ENCODE peak calls at places on chromosomes 6 and 20, in six cellular contexts. U is right lobe of liver, P is breast epithelium, Z is transverse colon, D is tibial nerve, Y is A549. I is an unnamed sample.

GRCh38 chr6:99547526-99547925 is 20.9 kb downstream of the CCNC start:
- DNase-seq in U (no peak), P (no peak), Z (no peak), D (no peak), Y (no peak), I (no peak)

GRCh38 chr6:142172758-142173157 is 25.7 kb downstream of the VTA1 start:
- DNase-seq in U (no peak), P (no peak), Z (no peak), D (no peak), Y (no peak), I (no peak)

GRCh38 chr6:7148100-7148822 is 40.5 kb downstream of the RREB1 start:
- DNase-seq in U (no peak), P (no peak), Z (no peak), D (no peak), Y (no peak), I (no peak)

GRCh38 chr20:14512856-14513255 is 175.4 kb upstream of the FLRT3 start:
- DNase-seq in U (no peak), P (no peak), Z (no peak), D (no peak), Y (no peak), I (peak; percentile 19)

GRCh38 chr6:101208152-101208551 is 185.4 kb upstream of the GRIK2 start:
- DNase-seq in U (no peak), P (no peak), Z (peak; percentile 68), D (no peak), Y (no peak), I (no peak)

GRCh38 chr20:58514321-58515239 is 619 bp downstream of the APCDD1L start:
- DNase-seq in U (no peak), P (no peak), Z (no peak), D (no peak), Y (no peak), I (no peak)

GRCh38 chr6:151807513-151808330 is at the start of gene ESR1:
- DNase-seq in U (no peak), P (peak; percentile 90), Z (peak; percentile 13), D (no peak), Y (no peak), I (peak; percentile 50)

GRCh38 chr6:146950351-146950835 is 253.8 kb upstream of the STXBP5 start:
- DNase-seq in U (peak; percentile 23), P (no peak), Z (peak; percentile 7), D (no peak), Y (peak; percentile 17), I (no peak)

GRCh38 chr6:156778615-156779205 is 1.5 kb downstream of the ARID1B start:
- DNase-seq in U (peak; percentile 64), P (peak; percentile 59), Z (peak; percentile 65), D (peak; percentile 23), Y (peak; percentile 42), I (peak; percentile 64)

GRCh38 chr20:49700411-49701185 is 13.1 kb downstream of the B4GALT5 start:
- DNase-seq in U (no peak), P (no peak), Z (no peak), D (no peak), Y (peak; percentile 87), I (no peak)

GRCh38 chr6:139510040-139510815 is 135.8 kb upstream of the CITED2 start:
- DNase-seq in U (no peak), P (no peak), Z (no peak), D (no peak), Y (no peak), I (no peak)

GRCh38 chr6:144265390-144265789 is 19.7 kb upstream of the UTRN start:
- DNase-seq in U (no peak), P (no peak), Z (no peak), D (no peak), Y (peak; percentile 66), I (no peak)

GRCh38 chr20:53655909-53656652 is 62.4 kb upstream of the ZNF217 start:
- DNase-seq in U (no peak), P (no peak), Z (no peak), D (no peak), Y (no peak), I (no peak)

GRCh38 chr6:54441020-54441419 is 132.8 kb downstream of the TINAG start:
- DNase-seq in U (no peak), P (no peak), Z (no peak), D (no peak), Y (no peak), I (no peak)

GRCh38 chr6:24060982-24061754 is 64.8 kb upstream of the NRSN1 start:
- DNase-seq in U (no peak), P (no peak), Z (no peak), D (no peak), Y (no peak), I (no peak)

GRCh38 chr20:42492998-42493397 is 696.7 kb downstream of the PTPRT start:
- DNase-seq in U (no peak), P (no peak), Z (no peak), D (no peak), Y (no peak), I (no peak)

GRCh38 chr6:14275493-14275851 is 157.9 kb downstream of the CD83 start:
- DNase-seq in U (no peak), P (no peak), Z (no peak), D (no peak), Y (no peak), I (no peak)

GRCh38 chr6:96942676-96943075 is 18.1 kb downstream of the KLHL32 start:
- DNase-seq in U (no peak), P (no peak), Z (no peak), D (no peak), Y (no peak), I (no peak)

GRCh38 chr6:25404693-25405169 is 125.6 kb downstream of the CARMIL1 start:
- DNase-seq in U (no peak), P (no peak), Z (peak; percentile 56), D (no peak), Y (no peak), I (no peak)

GRCh38 chr6:166477647-166478365 is 95.1 kb upstream of the MPC1 start:
- DNase-seq in U (no peak), P (peak; percentile 50), Z (no peak), D (no peak), Y (no peak), I (no peak)

GRCh38 chr6:170423814-170424633 is 117.5 kb downstream of the FAM120B start:
- DNase-seq in U (no peak), P (no peak), Z (no peak), D (no peak), Y (no peak), I (no peak)

GRCh38 chr20:41169791-41170351 is 32.5 kb downstream of the PLCG1 start:
- DNase-seq in U (peak; percentile 6), P (peak; percentile 36), Z (peak; percentile 4), D (no peak), Y (no peak), I (peak; percentile 3)

GRCh38 chr20:4488407-4489339 is 233.0 kb upstream of the PRND start:
- DNase-seq in U (no peak), P (no peak), Z (no peak), D (no peak), Y (no peak), I (no peak)

GRCh38 chr6:110720066-110720465 is 95.2 kb downstream of the CDK19 start:
- DNase-seq in U (no peak), P (no peak), Z (no peak), D (no peak), Y (no peak), I (no peak)

GRCh38 chr6:8180327-8181161 is 78.2 kb upstream of the EEF1E1 start:
- DNase-seq in U (no peak), P (no peak), Z (no peak), D (no peak), Y (no peak), I (peak; percentile 62)

GRCh38 chr20:53763707-53764415 is 170.2 kb upstream of the ZNF217 start:
- DNase-seq in U (peak; percentile 29), P (no peak), Z (peak; percentile 51), D (no peak), Y (peak; percentile 96), I (no peak)

GRCh38 chr6:27442932-27443331 is 30.0 kb downstream of the ZNF184 start:
- DNase-seq in U (no peak), P (no peak), Z (no peak), D (no peak), Y (no peak), I (no peak)
- TF ChIP-seq POLR2A in U (no peak), P (no peak), Z (no peak), D (no peak), Y (no peak), I (no peak)

DNA sequence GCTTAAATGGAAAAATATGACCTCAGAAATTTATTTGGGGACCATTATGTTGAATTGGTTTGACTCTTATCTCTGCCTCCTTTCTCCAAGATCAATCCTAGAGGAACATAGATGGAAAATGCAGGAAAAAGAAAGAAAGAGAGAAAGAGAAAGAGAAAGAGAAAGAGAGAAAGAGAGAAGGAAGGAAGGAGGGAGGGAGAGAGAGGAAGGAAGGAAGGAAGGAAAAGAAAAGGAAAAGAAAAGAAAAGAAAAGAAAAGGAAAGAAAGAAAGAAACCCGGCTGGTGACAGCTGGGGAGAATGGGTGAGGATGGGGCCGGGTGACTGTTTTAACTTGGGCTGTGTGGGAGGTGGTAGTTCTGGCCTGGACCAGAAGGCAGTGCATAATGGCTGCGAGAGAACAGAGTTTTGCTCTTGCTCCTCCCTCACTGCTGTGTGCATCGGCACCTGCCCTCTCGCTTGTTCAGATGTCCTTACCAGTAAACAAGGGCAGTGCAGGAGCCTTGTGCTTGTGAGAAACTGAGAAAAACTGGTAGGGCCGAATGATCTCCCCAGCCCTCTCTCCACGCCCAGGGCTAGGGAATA is 24.7 kb downstream of the GLO1 start:
- DNase-seq in U (no peak), P (no peak), Z (peak; percentile 11), D (no peak), Y (no peak), I (no peak)
- H3K27ac ChIP-seq in U (no peak overlapping the region), P (no peak overlapping the region), Z (peak overlapping the region; percentile 55), D (peak overlapping the region; percentile 57), Y (no peak overlapping the region), I (no peak overlapping the region)

GRCh38 chr20:62558779-62559178 is 83.0 kb upstream of the GATA5 start:
- DNase-seq in U (no peak), P (no peak), Z (no peak), D (no peak), Y (no peak), I (no peak)

GRCh38 chr20:62557425-62557824 is 81.6 kb upstream of the GATA5 start:
- DNase-seq in U (no peak), P (no peak), Z (no peak), D (no peak), Y (peak; percentile 37), I (no peak)

GRCh38 chr20:62555642-62556420 is 80.0 kb upstream of the GATA5 start:
- DNase-seq in U (peak; percentile 72), P (no peak), Z (no peak), D (no peak), Y (no peak), I (no peak)

GRCh38 chr20:62560162-62560561 is 82.1 kb upstream of the SLCO4A1 start:
- DNase-seq in U (no peak), P (no peak), Z (no peak), D (no peak), Y (no peak), I (no peak)

DNA sequence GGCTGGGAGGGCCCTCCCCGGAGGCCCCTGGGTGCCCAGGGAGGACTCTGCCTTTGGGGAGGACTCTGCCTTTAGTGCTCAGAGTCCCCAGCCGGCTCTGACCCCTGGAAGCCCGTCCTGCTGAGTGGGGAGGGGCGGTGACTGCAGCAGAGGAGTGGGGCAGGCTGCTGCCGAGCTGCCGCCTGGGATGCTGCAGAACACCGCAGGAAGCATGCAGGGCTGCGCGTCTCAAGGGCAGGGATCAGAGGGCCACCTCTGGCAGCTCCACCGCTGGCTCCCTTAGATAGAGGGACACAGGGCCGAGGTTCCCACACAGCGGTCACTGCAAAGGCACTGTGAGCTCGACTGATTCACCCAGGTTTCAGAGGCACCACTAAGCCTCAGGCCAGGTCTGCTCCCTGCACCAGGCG is 82.2 kb upstream of the GATA5 start:
- DNase-seq in U (no peak), P (no peak), Z (no peak), D (no peak), Y (no peak), I (no peak)
- H3K4me1 ChIP-seq in U (peaks cover 4% of the 10 kb centered on the region), P (no peaks in the 10 kb centered on the region), Z (peaks cover 28% of the 10 kb centered on the region), D (no peaks in the 10 kb centered on the region), Y (peaks cover 3% of the 10 kb centered on the region), I (no peaks in the 10 kb centered on the region)

GRCh38 chr6:30101939-30102700 is 10.8 kb downstream of the TRIM31 start:
- DNase-seq in U (peak; percentile 96), P (peak; percentile 89), Z (peak; percentile 92), D (peak; percentile 74), Y (peak; percentile 81), I (peak; percentile 93)
- TF ChIP-seq POLR2A in U (peak; percentile 81), P (peak; percentile 47), Z (peak; percentile 95), D (peak; percentile 46), Y (peak; percentile 86), I (no peak)

I was measured in thyroid gland.